ENCODE peak calls at places on chromosomes 6 and 20, in eight cellular contexts. Q is breast epithelium, C is PC-3, F is fibroblast of lung, X is lung, B is right atrium auricular region, P is tibial nerve, J is pancreas. I is an unnamed sample. For H3K4me1, the result is how much of the 10 kb centered on the place peaks cover.

GRCh38 chr6:88004707-88005106 is 42.9 kb upstream of the SPACA1 start:
- DNase-seq in Q (no peak), C (no peak), F (no peak), X (peak), B (no peak), P (no peak), J (no peak), I (no peak)

GRCh38 chr6:44464527-44465310 is 77.2 kb downstream of the CDC5L start:
- DNase-seq in Q (no peak), C (no peak), F (peak), X (no peak), B (no peak), P (peak), J (no peak), I (no peak)

GRCh38 chr6:6689413-6690143 is 101.1 kb downstream of the LY86 start:
- DNase-seq in Q (no peak), C (peak), F (peak), X (no peak), B (no peak), P (no peak), J (no peak), I (no peak)

GRCh38 chr20:57432874-57433491 is 41.8 kb downstream of the RBM38 start:
- DNase-seq in Q (no peak), C (peak), F (peak), X (peak), B (peak), P (no peak), J (no peak), I (peak)

GRCh38 chr6:53833147-53833546 is 38.3 kb downstream of the LRRC1 start:
- DNase-seq in Q (no peak), C (no peak), F (peak), X (no peak), B (no peak), P (no peak), J (no peak), I (no peak)

GRCh38 chr20:47205577-47206123 is 150.8 kb downstream of the ZMYND8 start:
- DNase-seq in Q (no peak), C (peak), F (peak), X (peak), B (peak), P (peak), J (peak), I (peak)

GRCh38 chr6:139722540-139722939 is 348.1 kb upstream of the CITED2 start:
- DNase-seq in Q (no peak), C (no peak), F (no peak), X (no peak), B (no peak), P (no peak), J (no peak), I (no peak)

GRCh38 chr20:57587278-57587988 is 26.5 kb downstream of the PCK1 start:
- DNase-seq in Q (no peak), C (no peak), F (no peak), X (no peak), B (no peak), P (no peak), J (no peak), I (no peak)

GRCh38 chr6:30042914-30043313 is 18.2 kb upstream of the POLR1H start:
- DNase-seq in Q (no peak), C (no peak), F (no peak), X (no peak), B (no peak), P (no peak), J (no peak), I (no peak)

GRCh38 chr6:41306187-41306854 is 19.8 kb upstream of the TREM1 start:
- DNase-seq in Q (peak), C (peak), F (peak), X (peak), B (no peak), P (no peak), J (peak), I (peak)

GRCh38 chr20:63292292-63292701 is 689 bp upstream of the COL20A1 start:
- DNase-seq in Q (no peak), C (no peak), F (no peak), X (no peak), B (no peak), P (no peak), J (no peak), I (no peak)

DNA sequence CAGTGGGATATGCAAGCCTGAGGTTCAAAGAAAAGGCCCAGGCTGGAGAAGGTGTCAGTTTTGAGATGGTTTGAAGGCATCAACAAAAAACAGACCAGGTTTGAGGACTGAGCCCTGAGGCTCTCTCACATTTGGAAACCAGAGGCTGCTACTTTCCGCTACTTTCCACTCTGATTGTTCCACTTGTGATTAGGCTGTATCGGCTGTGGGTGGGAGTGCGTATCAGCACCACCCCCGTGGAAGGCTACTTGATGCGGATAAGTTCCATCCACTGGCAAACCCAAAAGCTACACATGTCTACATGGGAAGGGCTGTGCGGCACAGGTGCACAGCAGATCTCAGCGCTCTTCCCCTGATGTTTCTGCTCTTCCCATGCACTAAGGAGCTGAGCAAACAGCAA is 198.7 kb downstream of the GMPR start:
- DNase-seq in Q (no peak), C (no peak), F (no peak), X (no peak), B (no peak), P (no peak), J (no peak), I (no peak)
- H3K4me3 ChIP-seq in Q (no peak), C (no peak), F (no peak), X (no peak), B (no peak), P (no peak), J (no peak), I (no peak)

GRCh38 chr6:52548999-52549398 is 27.9 kb downstream of the TRAM2 start:
- DNase-seq in Q (no peak), C (no peak), F (no peak), X (no peak), B (no peak), P (no peak), J (no peak), I (no peak)
- H3K4me1 ChIP-seq in Q (under half), C (half or more), F (half or more), X (under half), B (under half), P (under half), J (under half), I (under half)

DNA sequence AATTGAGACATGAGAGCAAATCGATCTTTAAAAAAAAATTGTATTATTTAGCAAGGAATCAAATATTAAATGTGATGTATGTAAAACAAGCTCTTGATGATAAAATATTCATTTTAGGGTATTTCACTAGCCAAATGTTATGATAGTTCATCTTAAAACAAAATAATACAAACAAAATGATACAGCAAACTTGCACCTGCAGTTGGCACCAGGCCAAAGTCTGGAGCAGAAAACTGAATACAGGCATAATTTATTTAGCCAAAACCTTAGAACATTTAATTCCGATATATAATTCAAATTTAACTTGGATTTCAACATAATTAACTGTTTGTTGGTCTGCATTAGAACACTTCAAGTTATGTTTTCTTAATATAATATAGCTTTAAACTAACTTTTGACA is 60.9 kb downstream of the EPHA7 start:
- DNase-seq in Q (no peak), C (no peak), F (no peak), X (no peak), B (no peak), P (no peak), J (no peak), I (no peak)
- H3K27ac ChIP-seq in Q (no peak), C (no peak), F (no peak), X (no peak), B (no peak), P (no peak), J (no peak), I (no peak)

GRCh38 chr20:19986419-19986818 is 30.7 kb upstream of the NAA20 start:
- DNase-seq in Q (no peak), C (no peak), F (peak), X (no peak), B (no peak), P (no peak), J (no peak), I (no peak)
- H3K4me3 ChIP-seq in Q (no peak), C (no peak), F (no peak), X (no peak), B (no peak), P (no peak), J (no peak), I (no peak)

GRCh38 chr6:3714768-3715167 is 36.7 kb downstream of the PXDC1 start:
- DNase-seq in Q (no peak), C (no peak), F (no peak), X (no peak), B (no peak), P (no peak), J (no peak), I (no peak)

GRCh38 chr6:3721810-3722209 is 29.7 kb downstream of the PXDC1 start:
- DNase-seq in Q (no peak), C (no peak), F (no peak), X (no peak), B (no peak), P (no peak), J (no peak), I (no peak)

GRCh38 chr6:3715285-3715684 is 36.2 kb downstream of the PXDC1 start:
- DNase-seq in Q (no peak), C (no peak), F (no peak), X (no peak), B (no peak), P (no peak), J (no peak), I (no peak)

GRCh38 chr6:3719462-3720308 is 31.8 kb downstream of the PXDC1 start:
- DNase-seq in Q (no peak), C (no peak), F (no peak), X (no peak), B (no peak), P (no peak), J (no peak), I (no peak)

DNA sequence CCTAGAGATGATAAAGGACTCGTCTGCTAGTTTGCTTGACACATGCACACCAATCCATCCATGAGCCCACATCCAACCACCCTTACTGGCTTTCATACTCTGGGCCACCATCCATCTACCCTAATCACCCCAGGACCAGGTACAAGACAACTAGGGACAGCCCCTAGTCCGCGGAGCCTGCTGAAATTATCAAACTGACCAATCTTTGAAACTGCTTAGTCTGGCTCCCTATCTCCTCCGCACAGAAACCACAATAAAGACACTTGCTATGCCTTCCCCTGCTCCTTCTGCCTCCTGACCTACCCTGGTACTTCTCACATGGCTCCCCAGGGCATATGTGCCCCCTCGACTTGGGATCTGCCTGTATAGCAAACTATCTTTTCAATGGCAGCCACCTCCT is 33.1 kb downstream of the PXDC1 start:
- DNase-seq in Q (no peak), C (no peak), F (no peak), X (no peak), B (no peak), P (no peak), J (no peak), I (no peak)
- H3K4me1 ChIP-seq in Q (under half), C (under half), F (under half), X (under half), B (under half), P (under half), J (under half), I (under half)

DNA sequence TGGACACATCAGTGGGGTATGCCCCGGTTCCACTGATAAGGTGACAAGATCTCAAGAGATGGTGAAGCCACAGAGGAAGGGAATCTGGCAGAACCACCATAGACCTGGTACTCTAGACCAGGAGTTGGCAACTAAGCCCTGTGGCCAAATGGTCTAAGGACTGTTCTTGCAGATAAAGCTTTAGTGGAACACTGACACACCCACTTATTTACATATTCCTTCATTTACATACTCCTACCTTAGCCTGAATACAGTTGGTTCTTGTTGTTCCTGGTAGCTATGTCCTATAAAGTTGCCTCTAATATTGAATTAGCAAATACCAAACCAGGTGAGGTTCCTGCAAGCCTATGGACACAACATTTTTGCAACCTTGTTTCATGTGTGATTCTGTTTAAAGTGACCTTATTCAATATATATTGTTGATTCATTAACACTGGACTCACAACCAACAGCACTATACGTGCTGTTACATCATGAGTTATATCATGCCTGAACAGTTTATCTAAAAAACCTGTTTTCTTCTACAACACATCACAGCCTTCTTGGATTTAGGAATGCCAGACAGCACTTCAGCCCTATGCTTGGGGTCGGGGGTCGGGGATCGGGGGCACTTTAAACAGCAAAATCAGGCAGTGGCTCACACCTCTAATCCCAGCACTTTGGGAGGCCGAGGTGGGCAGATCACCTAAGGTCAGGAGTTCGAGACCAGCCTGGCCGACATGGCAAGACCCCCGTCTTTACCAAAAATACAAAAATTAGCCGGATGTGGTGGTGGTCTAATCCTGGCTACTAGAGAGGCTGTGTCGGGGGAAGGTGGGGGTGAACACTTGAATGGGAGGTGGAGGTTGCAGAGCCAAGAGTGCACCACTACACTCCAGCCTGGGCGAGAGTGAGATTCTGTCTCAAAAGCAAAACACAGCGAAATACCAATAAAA is 2.5 kb downstream of the CCDC167 start:
- DNase-seq in Q (no peak), C (no peak), F (no peak), X (no peak), B (no peak), P (no peak), J (no peak), I (no peak)
- H3K27ac ChIP-seq in Q (no peak), C (no peak), F (no peak), X (no peak), B (no peak), P (no peak), J (no peak), I (no peak)

DNA sequence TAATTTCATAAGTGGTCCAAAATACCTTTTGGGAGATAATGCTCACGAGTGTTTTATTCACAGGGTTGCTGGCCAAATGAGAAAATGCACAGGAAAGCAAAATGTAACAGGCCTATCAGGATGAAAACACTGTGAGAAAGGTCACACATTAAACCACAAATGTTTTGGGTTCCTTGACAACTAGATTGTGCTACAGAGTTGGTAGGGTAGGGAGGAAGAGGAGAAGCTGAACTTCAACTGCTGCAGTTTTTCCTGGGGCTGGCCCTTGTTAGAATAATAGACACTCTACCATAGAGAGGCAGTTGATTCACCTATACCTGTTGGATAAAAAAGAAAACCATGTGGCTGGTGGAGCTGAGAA is 28.1 kb upstream of the PAQR8 start:
- DNase-seq in Q (no peak), C (no peak), F (no peak), X (no peak), B (no peak), P (no peak), J (no peak), I (no peak)
- H3K4me3 ChIP-seq in Q (no peak), C (no peak), F (no peak), X (no peak), B (no peak), P (no peak), J (no peak), I (no peak)

I was measured in CD8-positive, alpha-beta T cell.